ENCODE peak calls at places on chromosomes 4 and X, in eight cellular contexts. Q is NT2/D1; U is effector CD4-positive, alpha-beta T cell; T is nucleus accumbens; Y is GM03348; F is brain microvascular endothelial cell; C is CD4-positive, CD25-positive, alpha-beta regulatory T cell; N is nephron progenitor cell. G is an unnamed sample.

GRCh38 chrX:34300871-34301270 is 168.8 kb upstream of the FAM47A start:
- DNase-seq in N (peak; percentile 53), F (peak; percentile 53), C (no peak), Y (peak; percentile 13), U (no peak), T (no peak), Q (peak; percentile 59), G (peak; percentile 26)

GRCh38 chr4:138650917-138651564 is 364.5 kb upstream of the NOCT start:
- DNase-seq in N (no peak), T (no peak), U (no peak), C (no peak), Y (peak; percentile 76), Q (no peak), F (peak; percentile 85), G (no peak)

GRCh38 chr4:10079951-10080873 is 36.4 kb downstream of the WDR1 start:
- DNase-seq in Y (no peak), Q (no peak), U (no peak), C (no peak), F (no peak), T (no peak), N (no peak), G (no peak)

GRCh38 chr4:61299316-61299715 is 99.2 kb downstream of the ADGRL3 start:
- DNase-seq in F (no peak), N (no peak), Q (no peak), T (no peak), Y (no peak), U (no peak), C (no peak), G (no peak)

GRCh38 chr4:177163532-177163931 is 146.1 kb upstream of the NEIL3 start:
- DNase-seq in Q (no peak), C (no peak), T (no peak), Y (no peak), N (no peak), U (no peak), F (no peak), G (no peak)

GRCh38 chr4:41058426-41058825 is 155.9 kb downstream of the APBB2 start:
- DNase-seq in Q (no peak), U (no peak), F (peak; percentile 40), C (no peak), T (no peak), N (no peak), Y (no peak), G (no peak)

GRCh38 chr4:76665139-76665538 is 230.1 kb downstream of the SHROOM3 start:
- DNase-seq in T (no peak), C (no peak), F (no peak), U (no peak), N (no peak), Y (peak; percentile 32), Q (no peak), G (no peak)

GRCh38 chr4:139825523-139826014 is 159.9 kb downstream of the MGST2 start:
- DNase-seq in N (no peak), T (no peak), F (no peak), Y (no peak), U (no peak), C (no peak), Q (no peak), G (no peak)

GRCh38 chrX:119399772-119400101 is 601 bp downstream of the SLC25A43 start:
- DNase-seq in Y (peak; percentile 72), C (no peak), Q (no peak), F (no peak), N (no peak), U (no peak), T (no peak), G (no peak)

GRCh38 chr4:36551697-36552214 is 270.3 kb downstream of the DTHD1 start:
- DNase-seq in C (no peak), U (no peak), F (no peak), Y (no peak), N (no peak), Q (no peak), T (no peak), G (no peak)

GRCh38 chr4:184196730-184197355 is 20.8 kb downstream of the ENPP6 start:
- DNase-seq in Y (no peak), T (no peak), Q (no peak), N (no peak), F (no peak), C (no peak), U (no peak), G (no peak)

GRCh38 chr4:147813107-147813773 is 81.4 kb downstream of the ARHGAP10 start:
- DNase-seq in Q (no peak), Y (peak; percentile 37), U (no peak), T (no peak), N (no peak), C (no peak), F (no peak), G (no peak)

GRCh38 chr4:153176938-153177337 is 27.3 kb upstream of the TRIM2 start:
- DNase-seq in U (no peak), Q (no peak), F (no peak), C (no peak), T (no peak), N (no peak), Y (no peak), G (no peak)

GRCh38 chrX:47179221-47179927 is 14.3 kb upstream of the UBA1 start:
- DNase-seq in T (peak; percentile 24), F (no peak), C (no peak), N (no peak), Q (no peak), U (no peak), Y (peak; percentile 51), G (no peak)

GRCh38 chrX:16208601-16209000 is 41.3 kb downstream of the MAGEB17 start:
- DNase-seq in Q (no peak), U (no peak), C (no peak), Y (no peak), F (no peak), T (no peak), N (no peak), G (no peak)

GRCh38 chr4:139419388-139419914 is 34.5 kb upstream of the RAB33B start:
- DNase-seq in Y (peak; percentile 64), F (peak; percentile 66), C (no peak), N (no peak), T (no peak), U (no peak), Q (no peak), G (no peak)

GRCh38 chr4:89410687-89411086 is 103.1 kb upstream of the GPRIN3 start:
- DNase-seq in C (no peak), N (no peak), T (no peak), U (no peak), F (peak; percentile 40), Q (no peak), Y (peak; percentile 57), G (no peak)

GRCh38 chrX:47664737-47665136 is 5.8 kb upstream of the UXT start:
- DNase-seq in Y (no peak), C (no peak), F (peak; percentile 45), U (no peak), Q (no peak), T (no peak), N (no peak), G (no peak)

GRCh38 chr4:165580379-165580905 is 201.6 kb downstream of the CPE start:
- DNase-seq in F (peak; percentile 85), Y (peak; percentile 57), Q (no peak), T (no peak), U (no peak), N (no peak), C (no peak), G (no peak)

GRCh38 chr4:129364747-129365452 is 268.9 kb downstream of the C4orf33 start:
- DNase-seq in Y (no peak), T (no peak), N (no peak), U (no peak), F (no peak), C (no peak), Q (no peak), G (no peak)

G was measured in D341Med.